ENCODE peak calls at places on chromosomes 1 and 21, in nine cellular contexts. D, R, O, G, I, F, B, P and A are unnamed samples.

GRCh38 chr1:40692429-40692905 is 963 bp downstream of the NFYC start:
- DNase-seq in D (no peak), R (no peak), O (no peak), G (peak; percentile 39), I (peak; percentile 38), F (no peak), B (peak; percentile 51), P (no peak), A (no peak)

GRCh38 chr1:186792870-186793581 is 35.7 kb upstream of the PLA2G4A start:
- DNase-seq in D (no peak), R (no peak), O (no peak), G (no peak), I (no peak), F (no peak), B (no peak), P (no peak), A (no peak)

GRCh38 chr1:54314691-54315455 is 91.3 kb downstream of the SSBP3 start:
- DNase-seq in D (no peak), R (no peak), O (no peak), G (no peak), I (no peak), F (no peak), B (peak; percentile 56), P (no peak), A (no peak)

GRCh38 chr1:99573431-99574217 is 72.3 kb upstream of the PALMD start:
- DNase-seq in D (no peak), R (no peak), O (peak; percentile 49), G (no peak), I (no peak), F (no peak), B (no peak), P (no peak), A (no peak)

GRCh38 chr1:119784127-119784781 is 15.5 kb upstream of the HMGCS2 start:
- DNase-seq in D (peak; percentile 60), R (no peak), O (peak; percentile 51), G (peak; percentile 88), I (peak; percentile 61), F (peak; percentile 74), B (peak; percentile 66), P (no peak), A (no peak)

GRCh38 chr1:91693542-91693941 is 192.4 kb downstream of the TGFBR3 start:
- DNase-seq in D (peak; percentile 68), R (no peak), O (peak; percentile 52), G (peak; percentile 86), I (peak; percentile 86), F (no peak), B (no peak), P (no peak), A (no peak)

GRCh38 chr1:151805066-151805820 is at the start of gene LINGO4:
- DNase-seq in D (no peak), R (no peak), O (no peak), G (no peak), I (no peak), F (no peak), B (no peak), P (no peak), A (no peak)

GRCh38 chr1:162878000-162878596 is 17.1 kb upstream of the CCDC190 start:
- DNase-seq in D (peak; percentile 63), R (peak; percentile 39), O (no peak), G (peak; percentile 94), I (peak; percentile 75), F (no peak), B (peak; percentile 51), P (no peak), A (peak; percentile 38)

GRCh38 chr1:245153645-245154428 is 948 bp upstream of the KIF26B start:
- DNase-seq in D (peak; percentile 16), R (peak; percentile 9), O (peak; percentile 41), G (no peak), I (no peak), F (no peak), B (no peak), P (no peak), A (no peak)

GRCh38 chr1:213649373-213649772 is 338.4 kb upstream of the PROX1 start:
- DNase-seq in D (no peak), R (no peak), O (no peak), G (no peak), I (no peak), F (no peak), B (no peak), P (no peak), A (no peak)

GRCh38 chr1:64061430-64062104 is 141.9 kb upstream of the UBE2U start:
- DNase-seq in D (no peak), R (no peak), O (no peak), G (no peak), I (no peak), F (no peak), B (no peak), P (no peak), A (peak; percentile 9)

GRCh38 chr1:161381707-161382106 is 14.0 kb upstream of the CFAP126 start:
- DNase-seq in D (no peak), R (no peak), O (no peak), G (no peak), I (no peak), F (no peak), B (no peak), P (no peak), A (no peak)

GRCh38 chr1:212677136-212677535 is 22.5 kb downstream of the BATF3 start:
- DNase-seq in D (no peak), R (no peak), O (no peak), G (no peak), I (no peak), F (no peak), B (no peak), P (no peak), A (no peak)

GRCh38 chr1:8202182-8202905 is 115.6 kb upstream of the SLC45A1 start:
- DNase-seq in D (peak; percentile 65), R (no peak), O (peak; percentile 86), G (peak; percentile 95), I (peak; percentile 31), F (no peak), B (peak; percentile 59), P (no peak), A (no peak)

GRCh38 chr1:64898107-64898861 is 68.1 kb downstream of the JAK1 start:
- DNase-seq in D (peak; percentile 79), R (peak; percentile 67), O (peak; percentile 76), G (peak; percentile 83), I (peak; percentile 96), F (peak; percentile 40), B (peak; percentile 93), P (peak; percentile 40), A (no peak)

GRCh38 chr1:247375747-247376146 is 40.2 kb upstream of the NLRP3 start:
- DNase-seq in D (no peak), R (no peak), O (no peak), G (no peak), I (no peak), F (no peak), B (no peak), P (no peak), A (no peak)

GRCh38 chr1:247376659-247377058 is 39.3 kb upstream of the NLRP3 start:
- DNase-seq in D (no peak), R (no peak), O (no peak), G (no peak), I (no peak), F (no peak), B (no peak), P (no peak), A (no peak)

GRCh38 chr1:247370786-247371732 is 39.4 kb upstream of the ZNF496 start:
- DNase-seq in D (peak; percentile 18), R (no peak), O (no peak), G (no peak), I (no peak), F (no peak), B (no peak), P (no peak), A (no peak)

GRCh38 chr1:247371801-247372259 is 40.2 kb upstream of the ZNF496 start:
- DNase-seq in D (no peak), R (no peak), O (no peak), G (no peak), I (no peak), F (no peak), B (no peak), P (no peak), A (no peak)

GRCh38 chr1:247373721-247374141 is 42.1 kb upstream of the ZNF496 start:
- DNase-seq in D (peak; percentile 29), R (no peak), O (peak; percentile 64), G (peak; percentile 36), I (peak; percentile 52), F (no peak), B (peak; percentile 42), P (peak; percentile 4), A (peak; percentile 57)
- H3K4me3 ChIP-seq in D (no peak overlapping the region), R (no peak overlapping the region), O (peak overlapping the region; percentile 36), G (peak overlapping the region; percentile 44), I (no peak overlapping the region), F (no peak overlapping the region), B (peak overlapping the region; percentile 39), P (peak overlapping the region; percentile 53), A (no peak overlapping the region)

DNA sequence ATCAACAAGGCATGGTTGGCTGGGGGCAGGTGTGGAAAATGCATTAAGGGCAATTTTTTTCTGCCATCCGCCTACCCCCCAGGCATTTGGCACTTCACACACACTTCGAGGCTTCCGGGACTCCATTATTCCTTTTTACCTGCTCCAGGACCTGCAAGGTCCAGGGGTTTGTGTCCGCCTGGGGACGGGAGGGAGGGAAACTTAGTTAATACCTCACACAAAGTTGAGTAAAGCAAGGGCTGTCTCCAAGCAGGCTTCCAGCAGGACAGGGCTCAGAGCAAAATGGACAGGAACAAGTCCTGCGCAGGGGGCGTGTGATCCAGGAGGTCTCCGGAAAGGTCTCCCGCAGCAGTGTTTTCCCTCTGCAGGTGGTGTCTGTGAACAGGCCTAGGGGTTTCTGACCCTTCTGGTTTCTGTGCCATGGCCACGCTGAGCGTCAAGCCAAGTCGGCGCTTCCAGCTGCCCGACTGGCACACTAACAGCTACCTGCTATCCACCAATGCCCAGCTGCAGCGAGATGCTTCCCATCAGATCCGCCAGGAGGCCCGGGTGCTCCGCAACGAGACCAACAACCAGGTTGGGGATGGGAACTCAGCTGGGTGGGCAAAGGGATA is 715 bp downstream of the TEKT2 start:
- DNase-seq in D (peak; percentile 52), R (no peak), O (no peak), G (no peak), I (no peak), F (no peak), B (no peak), P (no peak), A (no peak)
- H3K4me3 ChIP-seq in D (peak overlapping the region; percentile 27), R (peak overlapping the region; percentile 30), O (peak overlapping the region; percentile 34), G (peak overlapping the region; percentile 56), I (no peak overlapping the region), F (no peak overlapping the region), B (no peak overlapping the region), P (no peak overlapping the region), A (no peak overlapping the region)

DNA sequence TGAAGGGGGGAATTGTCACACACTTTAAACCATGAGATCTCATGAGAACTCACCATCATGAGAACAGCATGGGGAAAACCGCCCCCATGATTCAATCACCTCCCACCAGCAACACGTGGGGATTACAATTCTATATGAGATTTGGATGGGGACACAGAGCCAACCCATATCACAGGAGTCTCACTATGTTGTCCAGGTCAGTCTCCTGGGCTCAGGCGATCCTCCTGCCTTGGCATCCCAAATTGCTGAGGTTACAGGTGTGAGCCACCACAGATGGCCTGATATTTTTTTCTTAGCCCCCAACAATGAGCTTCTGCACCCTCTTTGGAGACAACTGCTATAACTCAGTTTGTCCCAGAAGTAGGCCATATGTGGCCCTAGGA is 22.5 kb upstream of the MORC3 start:
- DNase-seq in D (no peak), R (peak; percentile 46), O (no peak), G (no peak), I (no peak), F (no peak), B (no peak), P (no peak), A (no peak)
- H3K4me3 ChIP-seq in D (no peak overlapping the region), R (peak overlapping the region; percentile 28), O (no peak overlapping the region), G (no peak overlapping the region), I (no peak overlapping the region), F (peak overlapping the region; percentile 37), B (no peak overlapping the region), P (peak overlapping the region; percentile 46), A (no peak overlapping the region)

GRCh38 chr21:10640446-10640845 is 119.1 kb downstream of the TPTE start:
- DNase-seq in D (no peak), R (no peak), O (no peak), G (no peak), I (no peak), F (no peak), B (no peak), P (no peak), A (no peak)
- H3K4me3 ChIP-seq in D (no peak overlapping the region), R (no peak overlapping the region), O (no peak overlapping the region), G (no peak overlapping the region), I (no peak overlapping the region), F (no peak overlapping the region), B (no peak overlapping the region), P (no peak overlapping the region), A (no peak overlapping the region)